ENCODE peak calls at places on chromosome 1, in four cellular contexts. C, I, P and Q are unnamed samples.
A peak's percentile ranks its signal among the peaks of the same experiment; 100 is the strongest.

GRCh38 chr1:7046314-7046713 is 261.1 kb downstream of the CAMTA1 start:
- DNase-seq in P (no peak), I (no peak), C (no peak), Q (no peak)

GRCh38 chr1:110671323-110671722 is 3.4 kb downstream of the KCNA3 start:
- DNase-seq in C (no peak), P (no peak), I (no peak), Q (no peak)

GRCh38 chr1:162381941-162382750 is 618 bp downstream of the C1orf226 start:
- DNase-seq in I (no peak), P (no peak), C (no peak), Q (no peak)

GRCh38 chr1:204602871-204603542 is 82.5 kb downstream of the LRRN2 start:
- DNase-seq in P (no peak), I (no peak), C (no peak), Q (no peak)

GRCh38 chr1:195019385-195019784 is 1588.9 kb downstream of the KCNT2 start:
- DNase-seq in C (no peak), I (no peak), P (no peak), Q (peak; percentile 18)

GRCh38 chr1:223721658-223722606 is 9.6 kb downstream of the CAPN2 start:
- DNase-seq in P (no peak), I (no peak), C (no peak), Q (no peak)

GRCh38 chr1:223299553-223299952 is 64.4 kb downstream of the SUSD4 start:
- DNase-seq in I (no peak), C (no peak), P (no peak), Q (no peak)

GRCh38 chr1:154344977-154345837 is 19.9 kb downstream of the ATP8B2 start:
- DNase-seq in C (no peak), P (peak; percentile 41), I (no peak), Q (no peak)

GRCh38 chr1:62386351-62387121 is 50.3 kb upstream of the USP1 start:
- DNase-seq in I (no peak), C (no peak), P (no peak), Q (no peak)

GRCh38 chr1:206709772-206710456 is 25.2 kb downstream of the MAPKAPK2 start:
- DNase-seq in C (no peak), I (no peak), P (no peak), Q (no peak)

GRCh38 chr1:244231572-244232315 is 180.7 kb downstream of the ZBTB18 start:
- DNase-seq in C (no peak), P (no peak), I (no peak), Q (no peak)

GRCh38 chr1:110555807-110556470 is 37.0 kb upstream of the KCNA10 start:
- DNase-seq in I (no peak), C (no peak), P (no peak), Q (no peak)

GRCh38 chr1:55547441-55547840 is 332.3 kb upstream of the USP24 start:
- DNase-seq in P (no peak), C (no peak), I (no peak), Q (no peak)

GRCh38 chr1:153775432-153776311 is 465 bp downstream of the SLC27A3 start:
- DNase-seq in P (peak; percentile 26), I (no peak), C (peak; percentile 78), Q (peak; percentile 42)

GRCh38 chr1:230288641-230289349 is 137.3 kb downstream of the PGBD5 start:
- DNase-seq in C (no peak), I (no peak), P (no peak), Q (no peak)

GRCh38 chr1:38129971-38130370 is 83.4 kb upstream of the POU3F1 start:
- DNase-seq in P (no peak), I (no peak), C (no peak), Q (no peak)

GRCh38 chr1:13754510-13755103 is 54.6 kb downstream of the PRDM2 start:
- DNase-seq in I (no peak), C (no peak), P (no peak), Q (no peak)

GRCh38 chr1:31586376-31587327 is 10.3 kb downstream of the TINAGL1 start:
- DNase-seq in P (no peak), C (no peak), I (no peak), Q (no peak)

GRCh38 chr1:161071886-161072371 is 2.2 kb upstream of the ARHGAP30 start:
- DNase-seq in I (no peak), P (peak; percentile 72), C (peak; percentile 67), Q (peak; percentile 29)

GRCh38 chr1:12172042-12172851 is 5.5 kb downstream of the TNFRSF1B start:
- DNase-seq in C (no peak), P (no peak), I (no peak), Q (no peak)

GRCh38 chr1:4411862-4412261 is 242.5 kb upstream of the AJAP1 start:
- DNase-seq in P (no peak), I (no peak), C (no peak), Q (no peak)

GRCh38 chr1:4407851-4408250 is 246.6 kb upstream of the AJAP1 start:
- DNase-seq in P (no peak), I (no peak), C (no peak), Q (no peak)

GRCh38 chr1:4408380-4408779 is 246.0 kb upstream of the AJAP1 start:
- DNase-seq in I (no peak), P (no peak), C (no peak), Q (no peak)
- TF ChIP-seq REST in I (no peak), P (no peak), C (no peak), Q (no peak)

GRCh38 chr1:114581335-114582287 is at the start of gene BCAS2:
- DNase-seq in C (peak; percentile 98), I (peak; percentile 96), P (peak; percentile 71), Q (peak; percentile 98)
- TF ChIP-seq REST in C (no peak), I (no peak), P (no peak), Q (no peak)

GRCh38 chr1:234962340-234962989 is 166.2 kb downstream of the TOMM20 start:
- DNase-seq in P (no peak), I (peak; percentile 91), C (peak; percentile 83), Q (no peak)
- TF ChIP-seq REST in P (no peak), I (no peak), C (no peak), Q (no peak)

DNA sequence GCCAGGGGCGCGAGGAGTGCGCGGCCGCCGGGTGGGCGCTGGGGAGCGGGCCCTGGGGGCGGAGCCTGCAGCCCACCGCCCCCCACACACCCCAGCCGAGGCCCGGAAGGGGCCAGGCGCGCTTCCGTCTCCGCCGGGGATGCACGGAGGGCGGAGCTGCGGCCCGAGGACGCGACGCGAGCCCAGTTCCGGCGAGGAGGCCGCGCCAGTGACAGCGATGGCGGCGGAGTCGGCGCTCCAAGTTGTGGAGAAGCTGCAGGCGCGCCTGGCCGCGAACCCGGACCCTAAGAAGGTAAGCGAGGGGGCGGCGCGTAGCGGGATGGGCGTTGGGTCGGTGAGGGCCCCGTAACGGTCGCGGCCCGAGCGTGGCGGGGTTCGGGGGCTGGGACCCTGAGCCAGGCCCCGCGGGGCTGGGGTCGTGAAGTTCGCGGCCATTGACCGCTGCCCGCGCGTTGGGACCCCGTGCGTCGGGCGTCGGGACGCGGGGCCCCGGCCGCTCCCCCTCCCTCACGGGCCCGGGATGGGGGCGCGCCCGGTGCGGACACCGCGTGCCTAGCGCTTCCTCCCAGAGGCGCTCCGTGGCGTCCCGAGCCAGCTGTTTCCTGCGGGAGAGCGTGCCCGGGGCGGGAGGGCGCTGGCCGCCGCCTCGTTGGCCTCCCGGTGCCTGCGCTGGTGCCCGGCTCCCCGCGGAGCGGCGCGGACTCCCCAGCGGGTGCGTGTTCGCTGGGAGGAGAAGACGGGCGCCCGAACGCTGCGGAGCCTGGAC is at the start of gene ELOA:
- DNase-seq in P (peak; percentile 64), I (no peak), C (peak; percentile 71), Q (no peak)
- TF ChIP-seq REST in P (no peak), I (no peak), C (peak; percentile 25), Q (no peak)

GRCh38 chr1:19882111-19883071 is at the start of gene OTUD3:
- DNase-seq in I (peak; percentile 84), P (peak; percentile 88), C (peak; percentile 97), Q (peak; percentile 96)
- TF ChIP-seq REST in I (no peak), P (no peak), C (no peak), Q (no peak)

GRCh38 chr1:198635964-198636363 is 2.9 kb upstream of the PTPRC start:
- DNase-seq in C (no peak), P (no peak), I (no peak), Q (no peak)
- TF ChIP-seq REST in C (no peak), P (no peak), I (no peak), Q (no peak)

GRCh38 chr1:52697795-52698674 is at the start of gene COA7:
- DNase-seq in C (peak; percentile 82), P (peak; percentile 61), I (peak; percentile 23), Q (peak; percentile 62)
- TF ChIP-seq REST in C (peak; percentile 56), P (no peak), I (no peak), Q (no peak)

GRCh38 chr1:117537291-117537920 is 68.4 kb upstream of the TENT5C start:
- DNase-seq in I (no peak), C (no peak), P (no peak), Q (no peak)
- TF ChIP-seq REST in I (no peak), C (peak; percentile 49), P (no peak), Q (no peak)

GRCh38 chr1:151166506-151166956 is 587 bp downstream of the SCNM1 start:
- DNase-seq in I (no peak), C (no peak), P (peak; percentile 39), Q (no peak)
- TF ChIP-seq REST in I (no peak), C (no peak), P (no peak), Q (no peak)